ENCODE peak calls at places on chromosome 16, in six cellular contexts. Z, D, R, L, A and X are unnamed samples.

GRCh38 chr16:68382296-68382718 is 66.0 kb downstream of the SMPD3 start:
- DNase-seq in L (no peak), Z (no peak), D (no peak), A (no peak), R (peak), X (no peak)

GRCh38 chr16:28534542-28535373 is 4.0 kb downstream of the NUPR1 start:
- DNase-seq in A (peak), Z (no peak), L (peak), D (peak), R (no peak), X (peak)

GRCh38 chr16:26524831-26525230 is 541.9 kb upstream of the C16orf82 start:
- DNase-seq in A (no peak), D (no peak), Z (no peak), L (no peak), R (no peak), X (no peak)

GRCh38 chr16:77437859-77438258 is 3.0 kb upstream of the ADAMTS18 start:
- DNase-seq in A (peak), R (no peak), Z (peak), D (no peak), L (no peak), X (no peak)

GRCh38 chr16:51888021-51888420 is 658.9 kb downstream of the TOX3 start:
- DNase-seq in A (no peak), Z (no peak), D (no peak), L (no peak), R (no peak), X (peak)

GRCh38 chr16:63361032-63361624 is 1324.9 kb upstream of the CDH8 start:
- DNase-seq in A (peak), L (no peak), Z (peak), R (peak), D (peak), X (peak)

GRCh38 chr16:84927621-84928591 is 83.4 kb downstream of the ZDHHC7 start:
- DNase-seq in A (no peak), D (no peak), R (no peak), L (peak), Z (no peak), X (no peak)

GRCh38 chr16:83351846-83352245 is 455.9 kb upstream of the HSBP1 start:
- DNase-seq in D (no peak), Z (peak), A (no peak), L (no peak), R (no peak), X (peak)

GRCh38 chr16:12016166-12016947 is 39.8 kb downstream of the SNX29 start:
- DNase-seq in A (no peak), R (no peak), Z (no peak), D (no peak), L (no peak), X (peak)

GRCh38 chr16:1932050-1933028 is 10.7 kb downstream of the MSRB1 start:
- DNase-seq in R (peak), D (no peak), L (no peak), A (peak), Z (no peak), X (peak)
- TF ChIP-seq CTCF in R (peak), D (no peak), L (peak), A (no peak), Z (peak), X (no peak)

GRCh38 chr16:14400285-14400977 is 229.6 kb downstream of the PARN start:
- DNase-seq in L (no peak), D (no peak), Z (no peak), A (no peak), R (no peak), X (no peak)

GRCh38 chr16:14401839-14402115 is 228.3 kb downstream of the PARN start:
- DNase-seq in D (no peak), R (no peak), L (no peak), Z (no peak), A (peak), X (no peak)

GRCh38 chr16:14394834-14395233 is 235.2 kb downstream of the PARN start:
- DNase-seq in D (no peak), Z (no peak), L (no peak), R (no peak), A (no peak), X (no peak)

GRCh38 chr16:14398014-14398717 is 231.9 kb downstream of the PARN start:
- DNase-seq in D (no peak), L (no peak), Z (no peak), A (no peak), R (no peak), X (no peak)

GRCh38 chr16:14399397-14400284 is 230.4 kb downstream of the PARN start:
- DNase-seq in R (no peak), D (peak), A (peak), Z (peak), L (peak), X (peak)
- H3K4me3 ChIP-seq in R (no peak), D (no peak), A (no peak), Z (no peak), L (no peak), X (peak)

GRCh38 chr16:88456356-88457292 is 3.5 kb downstream of the ZFPM1 start:
- DNase-seq in Z (no peak), A (no peak), R (no peak), D (no peak), L (no peak), X (no peak)
- TF ChIP-seq CTCF in Z (no peak), A (no peak), R (no peak), D (no peak), L (no peak), X (no peak)

GRCh38 chr16:4373356-4373908 is 1.8 kb downstream of the VASN start:
- DNase-seq in R (no peak), A (no peak), Z (no peak), D (no peak), L (peak), X (no peak)

GRCh38 chr16:4373909-4374742 is 2.5 kb downstream of the VASN start:
- DNase-seq in L (peak), A (peak), D (no peak), R (peak), Z (peak), X (peak)

GRCh38 chr16:4371481-4372314 is at the start of gene VASN:
- DNase-seq in A (peak), R (peak), L (peak), Z (peak), D (no peak), X (peak)

GRCh38 chr16:4372315-4372577 is 598 bp downstream of the VASN start:
- DNase-seq in Z (no peak), A (no peak), L (no peak), R (no peak), D (no peak), X (no peak)

GRCh38 chr16:4372578-4373355 is 1.1 kb downstream of the VASN start:
- DNase-seq in A (no peak), R (peak), L (peak), D (no peak), Z (peak), X (peak)
- H3K4me3 ChIP-seq in A (peak), R (peak), L (peak), D (no peak), Z (peak), X (peak)

GRCh38 chr16:47204736-47205499 is 61.2 kb upstream of the NETO2 start:
- DNase-seq in A (no peak), Z (no peak), L (no peak), D (no peak), R (no peak), X (no peak)
- TF ChIP-seq CTCF in A (no peak), Z (peak), L (peak), D (no peak), R (peak), X (no peak)

DNA sequence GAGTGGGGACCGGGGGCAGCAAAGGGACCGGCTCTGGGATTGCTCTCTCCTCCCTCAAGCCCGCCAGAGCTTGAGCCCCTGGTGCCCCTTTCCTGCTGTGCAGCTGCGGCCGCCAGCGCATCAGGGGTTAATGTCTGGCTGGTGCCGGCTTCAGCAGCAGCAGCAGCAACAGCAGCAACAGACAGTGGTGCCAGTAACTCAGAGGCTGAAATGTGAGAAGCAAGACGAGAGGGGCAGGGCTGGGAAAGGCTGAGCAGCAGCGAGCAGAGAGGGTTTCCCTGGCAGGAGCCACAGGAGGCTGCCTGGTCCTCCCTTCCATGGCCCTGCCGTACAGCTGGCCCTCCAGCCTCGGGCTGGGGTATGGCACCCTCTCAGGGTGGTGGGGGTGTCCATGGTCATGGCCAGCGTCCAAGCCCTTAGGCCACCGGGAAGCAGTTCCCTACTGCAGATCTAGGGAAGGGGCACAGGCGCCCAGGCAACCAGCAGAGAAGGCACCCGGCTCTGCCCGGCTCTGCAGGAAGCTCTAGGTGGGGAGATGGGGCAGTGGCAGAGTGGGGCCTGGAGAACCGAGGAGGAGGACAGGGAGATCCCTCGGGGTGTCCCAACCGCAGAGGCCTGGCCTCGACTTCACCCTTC is 21.1 kb upstream of the TFAP4 start:
- DNase-seq in L (peak), R (peak), Z (peak), A (peak), D (no peak), X (peak)
- H3K4me3 ChIP-seq in L (peak), R (peak), Z (peak), A (no peak), D (no peak), X (no peak)